ENCODE peak calls at places on chromosomes 7 and 10, in ten cellular contexts. X, M, Q, N, F, O, I, H, E and L are unnamed samples. For H3K9me3, the result is how much of the 10 kb centered on the place peaks cover.

GRCh38 chr7:5822742-5823503 is 41.5 kb upstream of the RNF216 start:
- DNase-seq in X (peak), M (peak), Q (peak), N (peak), F (peak), O (peak), I (peak), H (peak), E (peak), L (peak)

GRCh38 chr10:130515670-130516069 is 379.5 kb downstream of the GLRX3 start:
- DNase-seq in X (no peak), M (no peak), Q (no peak), N (no peak), F (no peak), O (no peak), I (no peak), H (no peak), E (no peak), L (no peak)

GRCh38 chr7:43439631-43440401 is 143.1 kb upstream of the STK17A start:
- DNase-seq in X (peak), M (peak), Q (peak), N (peak), F (peak), O (no peak), I (no peak), H (peak), E (peak), L (peak)

GRCh38 chr10:98098247-98098646 is 36.2 kb upstream of the R3HCC1L start:
- DNase-seq in X (no peak), M (no peak), Q (no peak), N (no peak), F (no peak), O (no peak), I (no peak), H (no peak), E (no peak), L (no peak)

GRCh38 chr10:50512743-50513416 is 110.9 kb downstream of the SGMS1 start:
- DNase-seq in X (no peak), M (no peak), Q (no peak), N (peak), F (no peak), O (no peak), I (no peak), H (no peak), E (no peak), L (no peak)

GRCh38 chr7:146366938-146367337 is 250.3 kb downstream of the CNTNAP2 start:
- DNase-seq in X (no peak), M (no peak), Q (no peak), N (no peak), F (peak), O (no peak), I (no peak), H (no peak), E (no peak), L (no peak)

GRCh38 chr10:75926763-75927162 is 495.3 kb downstream of the LRMDA start:
- DNase-seq in X (no peak), M (no peak), Q (no peak), N (no peak), F (no peak), O (no peak), I (no peak), H (peak), E (no peak), L (peak)

GRCh38 chr10:101441539-101442455 is 87.8 kb downstream of the BTRC start:
- DNase-seq in X (no peak), M (no peak), Q (no peak), N (no peak), F (peak), O (no peak), I (peak), H (peak), E (peak), L (no peak)

GRCh38 chr7:74493295-74493694 is 39.6 kb downstream of the GTF2IRD1 start:
- DNase-seq in X (no peak), M (no peak), Q (no peak), N (no peak), F (no peak), O (no peak), I (no peak), H (no peak), E (no peak), L (no peak)

GRCh38 chr10:86693721-86694369 is 25.5 kb downstream of the LDB3 start:
- DNase-seq in X (peak), M (no peak), Q (no peak), N (no peak), F (no peak), O (no peak), I (peak), H (peak), E (peak), L (peak)

GRCh38 chr7:138935438-138936079 is 45.6 kb downstream of the KIAA1549 start:
- DNase-seq in X (no peak), M (no peak), Q (no peak), N (no peak), F (peak), O (peak), I (no peak), H (peak), E (peak), L (no peak)

GRCh38 chr10:14486777-14487510 is 156.2 kb upstream of the FRMD4A start:
- DNase-seq in X (no peak), M (no peak), Q (no peak), N (no peak), F (no peak), O (no peak), I (no peak), H (no peak), E (peak), L (no peak)

GRCh38 chr7:106916689-106917088 is 51.6 kb downstream of the PIK3CG start:
- DNase-seq in X (no peak), M (no peak), Q (no peak), N (no peak), F (no peak), O (no peak), I (no peak), H (peak), E (no peak), L (no peak)

GRCh38 chr10:97483526-97483925 is 14.7 kb downstream of the MMS19 start:
- DNase-seq in X (no peak), M (no peak), Q (no peak), N (no peak), F (no peak), O (no peak), I (no peak), H (no peak), E (no peak), L (no peak)

GRCh38 chr7:25624837-25625236 is 396.6 kb upstream of the NPVF start:
- DNase-seq in X (no peak), M (no peak), Q (no peak), N (no peak), F (no peak), O (no peak), I (peak), H (no peak), E (no peak), L (no peak)

DNA sequence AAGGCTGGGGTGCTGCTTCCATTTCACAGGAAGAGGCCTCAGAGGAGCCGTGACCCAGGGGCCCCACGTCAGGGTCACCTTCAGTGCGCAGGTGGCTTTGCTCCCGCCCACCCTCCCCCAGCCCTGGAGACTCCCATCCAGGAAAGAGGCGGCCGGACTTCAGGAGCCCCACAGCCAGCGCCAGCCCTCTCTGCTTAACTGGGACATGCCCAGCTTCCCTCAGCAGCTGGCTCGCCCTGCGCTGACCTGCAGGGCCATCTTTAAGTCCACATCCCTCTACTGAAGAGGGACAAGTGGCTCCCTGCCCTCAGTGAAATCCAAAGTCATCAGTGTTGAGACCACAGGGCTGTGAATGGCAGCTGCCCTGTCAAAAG is 141.9 kb upstream of the PPP2R2D start:
- DNase-seq in X (no peak), M (no peak), Q (no peak), N (no peak), F (no peak), O (no peak), I (no peak), H (no peak), E (no peak), L (no peak)
- H3K9me3 ChIP-seq in X (under half), M (under half), Q (under half), N (under half), F (under half), O (under half), I (under half), H (under half), E (under half), L (under half)

DNA sequence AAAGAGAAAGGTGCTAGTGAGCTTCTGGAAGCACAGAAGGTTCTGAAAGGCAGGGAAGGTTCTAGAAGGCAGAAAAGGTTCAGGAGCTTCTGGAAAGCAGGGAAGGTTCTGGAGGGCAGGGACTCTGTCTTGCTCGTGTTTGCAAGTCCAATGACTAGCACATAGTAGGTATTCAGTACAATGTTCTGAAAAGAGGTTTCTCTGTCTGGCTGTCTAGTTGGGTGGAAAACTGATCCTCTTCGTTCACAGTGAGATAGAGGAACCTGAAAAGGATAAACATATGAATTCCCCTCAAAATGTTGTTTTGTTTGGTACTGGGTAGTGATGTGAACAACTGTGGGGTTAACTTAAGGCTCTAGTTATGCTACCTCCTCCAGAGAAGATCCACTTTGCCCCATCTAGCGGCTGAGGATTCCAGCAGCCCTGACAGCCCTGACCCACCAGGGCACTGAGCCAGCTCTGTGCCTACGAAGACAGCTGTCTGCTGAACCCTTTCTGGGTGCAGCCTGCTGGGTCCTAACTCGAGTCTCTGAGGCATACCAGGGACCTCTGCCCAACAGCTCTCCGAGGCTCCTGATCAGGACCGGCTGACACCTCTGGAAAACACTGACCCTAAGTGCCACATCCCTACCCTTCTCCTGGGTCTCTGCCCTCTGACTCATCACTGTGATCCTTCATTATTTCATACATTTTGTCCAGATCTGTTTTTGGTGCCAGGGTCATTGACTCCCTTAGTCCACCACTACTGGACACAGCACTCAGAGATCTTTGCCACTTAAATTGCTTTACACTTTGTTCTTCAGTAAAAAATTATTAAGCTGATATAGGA is 15.4 kb downstream of the PTPRN2 start:
- DNase-seq in X (no peak), M (no peak), Q (no peak), N (no peak), F (peak), O (no peak), I (no peak), H (peak), E (peak), L (no peak)
- TF ChIP-seq CTCF in X (no peak), M (no peak), Q (no peak), N (no peak), F (no peak), O (no peak), I (no peak), H (peak), E (peak), L (no peak)

DNA sequence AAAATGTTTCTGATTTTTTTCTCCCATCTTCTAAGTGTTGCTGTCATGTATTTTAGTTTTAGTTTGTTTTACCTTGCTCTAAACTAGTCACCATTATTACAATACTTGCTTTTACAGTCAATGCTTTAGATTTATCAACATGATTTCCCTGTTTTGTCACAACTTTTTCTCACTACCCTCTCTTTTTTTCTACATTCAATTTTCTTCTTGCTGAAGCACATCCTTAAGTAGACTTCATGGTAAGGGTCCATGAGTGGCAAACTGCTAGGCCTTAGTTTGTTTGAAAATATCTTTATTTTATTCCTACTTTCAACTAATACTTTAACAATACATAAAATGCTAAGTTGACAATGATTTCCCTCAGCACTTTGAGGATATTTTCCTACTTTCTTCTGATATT is 173.5 kb downstream of the DNAJC1 start:
- DNase-seq in X (no peak), M (no peak), Q (no peak), N (no peak), F (no peak), O (no peak), I (no peak), H (no peak), E (no peak), L (no peak)
- H3K9me3 ChIP-seq in X (under half), M (half or more), Q (under half), N (under half), F (under half), O (under half), I (half or more), H (under half), E (half or more), L (half or more)

GRCh38 chr7:142331941-142332340 is 74.1 kb upstream of the PRSS58 start:
- DNase-seq in X (no peak), M (no peak), Q (no peak), N (no peak), F (no peak), O (no peak), I (no peak), H (no peak), E (no peak), L (no peak)
- TF ChIP-seq CTCF in X (no peak), M (no peak), Q (no peak), N (no peak), F (no peak), O (no peak), I (no peak), H (no peak), E (no peak), L (no peak)